ENCODE peak calls at places on chromosomes 11 and 22, in four cellular contexts. G, O, K and V are unnamed samples.

GRCh38 chr11:13384837-13385417 is 78.1 kb downstream of the BTBD10 start:
- DNase-seq in O (peak; percentile 3), K (peak; percentile 25), G (peak; percentile 48), V (peak; percentile 52)

GRCh38 chr22:18987765-18988164 is 51.7 kb upstream of the PRODH start:
- DNase-seq in G (peak; percentile 77), K (peak; percentile 32), O (no peak), V (peak; percentile 44)

GRCh38 chr22:36756746-36757607 is 18.9 kb downstream of the IFT27 start:
- DNase-seq in G (no peak), K (no peak), O (no peak), V (no peak)

GRCh38 chr22:25027959-25028840 is 75.7 kb downstream of the KIAA1671 start:
- DNase-seq in K (no peak), G (peak; percentile 45), O (no peak), V (peak; percentile 42)

GRCh38 chr11:79353706-79354105 is 87.1 kb downstream of the TENM4 start:
- DNase-seq in O (no peak), K (no peak), G (no peak), V (no peak)

GRCh38 chr11:76592961-76593360 is 77.6 kb downstream of the LRRC32 start:
- DNase-seq in O (no peak), G (no peak), K (no peak), V (no peak)

GRCh38 chr11:75289919-75290318 is 49.3 kb downstream of the TPBGL start:
- DNase-seq in G (no peak), O (no peak), K (no peak), V (no peak)

GRCh38 chr11:114412946-114413345 is 12.5 kb downstream of the RBM7 start:
- DNase-seq in G (no peak), K (no peak), O (no peak), V (no peak)

GRCh38 chr11:126997641-126998040 is 2.9 kb downstream of the KIRREL3 start:
- DNase-seq in O (no peak), K (no peak), G (no peak), V (no peak)

GRCh38 chr11:13680501-13681264 is 12.2 kb downstream of the FAR1 start:
- DNase-seq in O (no peak), G (peak; percentile 4), K (no peak), V (no peak)

GRCh38 chr11:72787262-72788104 is 6.4 kb downstream of the STARD10 start:
- DNase-seq in K (peak; percentile 94), O (no peak), G (peak; percentile 82), V (peak; percentile 59)

GRCh38 chr11:47641585-47642098 is 717 bp downstream of the MTCH2 start:
- DNase-seq in K (no peak), G (peak; percentile 28), O (no peak), V (no peak)

GRCh38 chr11:134272381-134273316 is 3.5 kb upstream of the GLB1L3 start:
- DNase-seq in G (peak; percentile 41), K (peak; percentile 87), O (no peak), V (peak; percentile 39)

GRCh38 chr11:119195680-119196079 is 10.4 kb downstream of the NHERF4 start:
- DNase-seq in K (peak; percentile 43), O (no peak), G (peak; percentile 28), V (peak; percentile 68)

GRCh38 chr22:42621505-42622002 is 6.9 kb upstream of the POLDIP3 start:
- DNase-seq in O (no peak), G (peak; percentile 71), K (peak; percentile 47), V (peak; percentile 88)

GRCh38 chr22:30079952-30080533 is at the start of gene HORMAD2:
- DNase-seq in G (no peak), O (no peak), K (no peak), V (no peak)

GRCh38 chr11:118851970-118852369 is 31.7 kb upstream of the CXCR5 start:
- DNase-seq in G (no peak), O (peak; percentile 51), K (no peak), V (no peak)

GRCh38 chr11:124194696-124195418 is 11.7 kb downstream of the OR10D3 start:
- DNase-seq in G (peak; percentile 86), K (peak; percentile 50), O (peak; percentile 9), V (peak; percentile 55)

GRCh38 chr22:50696799-50697561 is 24.4 kb downstream of the SHANK3 start:
- DNase-seq in O (no peak), K (no peak), G (peak; percentile 8), V (peak; percentile 74)

GRCh38 chr11:575324-575995 is 810 bp upstream of the PHRF1 start:
- DNase-seq in G (peak; percentile 81), K (peak; percentile 59), O (no peak), V (no peak)

GRCh38 chr22:47654922-47655451 is 892.5 kb downstream of the TBC1D22A start:
- DNase-seq in G (no peak), K (no peak), O (no peak), V (no peak)

GRCh38 chr11:61657566-61657965 is 22.6 kb upstream of the DAGLA start:
- DNase-seq in O (no peak), K (peak; percentile 76), G (no peak), V (no peak)

GRCh38 chr11:44748606-44749005 is 21.8 kb downstream of the TSPAN18 start:
- DNase-seq in O (no peak), K (no peak), G (no peak), V (no peak)

GRCh38 chr11:8100151-8100550 is 19.1 kb downstream of the TUB start:
- DNase-seq in O (no peak), K (no peak), G (no peak), V (no peak)

GRCh38 chr11:9574806-9575530 is 1.5 kb downstream of the WEE1 start:
- DNase-seq in K (peak; percentile 82), G (peak; percentile 85), O (no peak), V (peak; percentile 67)

GRCh38 chr22:38674888-38675287 is 6.9 kb upstream of the TOMM22 start:
- DNase-seq in K (no peak), G (no peak), O (no peak), V (no peak)

GRCh38 chr11:112297248-112297866 is 36.7 kb upstream of the PLET1 start:
- DNase-seq in O (no peak), K (no peak), G (no peak), V (no peak)

GRCh38 chr22:46473896-46474557 is 63.4 kb downstream of the CELSR1 start:
- DNase-seq in O (no peak), G (no peak), K (no peak), V (no peak)

GRCh38 chr11:18264035-18264434 is 2.0 kb upstream of the SAA1 start:
- DNase-seq in G (no peak), K (no peak), O (peak; percentile 25), V (no peak)

GRCh38 chr11:17036666-17037658 is 22.7 kb upstream of the PLEKHA7 start:
- DNase-seq in K (peak; percentile 66), O (no peak), G (peak; percentile 12), V (no peak)

GRCh38 chr22:34858026-34858425 is 207.9 kb upstream of the ISX start:
- DNase-seq in O (no peak), G (no peak), K (no peak), V (no peak)

GRCh38 chr22:34866501-34867171 is 199.3 kb upstream of the ISX start:
- DNase-seq in O (no peak), K (no peak), G (no peak), V (no peak)

GRCh38 chr22:34866081-34866480 is 199.9 kb upstream of the ISX start:
- DNase-seq in K (no peak), O (no peak), G (no peak), V (no peak)

DNA sequence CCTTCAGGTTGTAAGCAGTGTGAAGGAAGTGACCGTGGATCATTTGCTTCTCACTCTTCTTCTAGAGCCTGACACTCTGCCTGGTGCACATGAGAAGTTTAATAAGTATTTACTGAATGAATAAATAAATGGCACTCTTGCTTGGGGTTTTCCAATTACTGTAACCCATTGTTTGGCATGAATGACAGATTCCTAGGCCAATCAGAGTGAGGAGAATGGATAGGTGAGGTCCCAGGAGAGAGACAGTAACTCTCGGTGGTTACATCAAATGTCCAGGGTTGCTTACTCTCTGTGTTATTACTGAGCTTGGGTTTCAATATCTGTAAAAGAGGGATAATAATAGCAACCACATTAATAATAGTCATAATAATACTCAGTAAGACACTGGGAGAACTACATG is 204.2 kb upstream of the ISX start:
- DNase-seq in G (no peak), K (no peak), O (no peak), V (no peak)
- TF ChIP-seq FOXK2 in G (no peak), K (no peak), O (no peak), V (no peak)

DNA sequence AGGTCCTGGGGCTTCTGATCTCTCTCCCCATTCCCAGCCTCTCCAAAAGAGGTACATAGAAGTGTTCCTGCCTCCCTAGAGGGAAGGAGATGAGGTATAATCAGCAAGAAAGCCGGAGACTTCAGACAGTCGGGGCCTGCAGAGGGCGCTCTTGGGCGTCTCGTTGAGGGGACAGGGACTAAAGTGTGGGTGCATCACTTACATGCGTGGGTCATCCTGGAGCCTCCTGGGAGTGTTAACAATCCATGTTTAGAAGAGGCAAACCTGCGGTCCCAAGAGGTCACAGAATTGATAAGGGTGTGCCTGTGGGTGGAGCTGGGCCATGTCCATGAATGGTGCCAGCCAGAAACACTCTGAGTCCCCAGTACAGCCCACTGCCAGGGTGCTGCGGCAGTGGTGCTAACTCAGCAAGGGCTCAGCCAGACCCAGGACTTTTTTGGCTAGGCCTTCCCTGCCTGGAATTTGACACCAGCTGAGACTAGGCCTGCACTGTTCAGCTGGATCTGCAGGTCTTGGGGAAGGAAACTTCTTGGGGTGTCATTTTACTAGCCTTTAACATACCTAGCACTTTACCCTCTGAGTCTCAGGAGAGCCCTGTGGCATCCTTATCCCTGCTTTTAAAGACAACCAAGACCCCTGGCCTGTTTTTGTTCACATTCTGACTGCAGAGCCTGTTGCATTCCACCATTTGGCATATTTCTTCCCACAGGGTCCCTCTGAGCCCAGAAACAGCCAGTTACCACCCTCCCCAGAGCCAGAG is 5.5 kb downstream of the YDJC start:
- DNase-seq in G (peak; percentile 97), O (no peak), K (no peak), V (peak; percentile 62)
- TF ChIP-seq FOXM1 in G (no peak), O (no peak), K (no peak), V (no peak)

GRCh38 chr11:43578346-43579170 is 102.0 kb upstream of the HSD17B12 start:
- DNase-seq in O (no peak), K (no peak), G (no peak), V (no peak)

GRCh38 chr11:43574949-43575915 is 105.3 kb upstream of the HSD17B12 start:
- DNase-seq in O (no peak), G (no peak), K (no peak), V (peak; percentile 35)

GRCh38 chr11:43575931-43576833 is 104.4 kb upstream of the HSD17B12 start:
- DNase-seq in O (no peak), G (no peak), K (no peak), V (no peak)

GRCh38 chr11:43577566-43578264 is 102.8 kb upstream of the HSD17B12 start:
- DNase-seq in G (no peak), K (no peak), O (no peak), V (no peak)

DNA sequence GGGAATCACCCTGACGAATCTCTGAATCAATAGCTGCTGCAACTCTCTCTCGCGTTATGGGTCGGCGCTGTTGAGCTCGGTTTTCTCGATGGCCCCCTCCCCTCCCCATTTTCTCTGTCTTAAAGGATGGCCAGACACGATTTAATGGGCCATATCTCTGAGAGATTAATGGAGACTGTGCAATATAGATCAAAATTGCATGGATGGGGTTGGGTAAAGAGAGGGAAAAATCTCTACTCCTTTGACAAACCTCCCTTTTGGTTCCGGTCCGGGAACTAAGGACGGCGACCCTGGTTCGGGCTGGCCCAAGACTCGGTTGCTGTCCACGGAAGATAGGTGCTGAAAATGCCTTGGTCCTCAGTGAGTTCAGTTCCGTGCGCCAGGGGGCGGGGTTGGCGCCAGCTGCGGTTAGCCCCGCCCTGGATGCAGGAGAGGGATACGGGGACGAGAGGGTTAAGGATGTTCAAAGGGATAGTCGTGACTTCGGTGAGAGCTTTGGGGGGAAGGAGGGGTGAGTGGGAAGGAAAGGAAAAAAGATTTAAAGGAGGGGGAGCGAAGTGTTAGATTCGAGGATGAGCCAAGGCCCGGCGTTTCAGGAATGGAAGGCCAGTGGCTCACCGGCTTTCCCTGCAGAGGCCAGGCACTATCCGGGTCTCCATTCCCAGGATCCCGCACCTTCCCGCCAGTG is 103.6 kb upstream of the HSD17B12 start:
- DNase-seq in O (no peak), G (peak; percentile 84), K (peak; percentile 32), V (peak; percentile 70)
- TF ChIP-seq FOXK2 in O (no peak), G (no peak), K (no peak), V (no peak)

GRCh38 chr11:69344570-69345145 is 50.7 kb downstream of the MYEOV start:
- DNase-seq in G (no peak), K (no peak), O (no peak), V (no peak)
- TF ChIP-seq FOXM1 in G (no peak), K (no peak), O (no peak), V (no peak)